ENCODE peak calls at places on chromosomes 11 and 22, in four cellular contexts. L, K, W and V are unnamed samples.

GRCh38 chr11:130032931-130033330 is 30.3 kb upstream of the PRDM10 start:
- DNase-seq in L (no peak), K (no peak), W (no peak), V (no peak)

GRCh38 chr22:35131423-35132050 is 65.6 kb downstream of the ISX start:
- DNase-seq in L (no peak), W (no peak), K (no peak), V (no peak)

GRCh38 chr11:18706330-18707243 is 8.0 kb downstream of the TMEM86A start:
- DNase-seq in W (no peak), L (peak; percentile 77), K (peak; percentile 57), V (peak; percentile 54)

GRCh38 chr22:29172216-29172615 is 33.5 kb upstream of the EMID1 start:
- DNase-seq in W (no peak), L (no peak), K (no peak), V (no peak)

GRCh38 chr22:20099099-20099711 is 16.7 kb upstream of the RANBP1 start:
- DNase-seq in L (no peak), K (no peak), W (no peak), V (peak; percentile 2)

GRCh38 chr22:47622541-47622940 is 860.1 kb downstream of the TBC1D22A start:
- DNase-seq in W (no peak), K (no peak), L (no peak), V (no peak)

GRCh38 chr11:47216141-47216798 is 1.5 kb downstream of the DDB2 start:
- DNase-seq in L (peak; percentile 81), K (no peak), W (peak; percentile 74), V (no peak)

GRCh38 chr11:236774-237767 is at the start of gene PSMD13:
- DNase-seq in K (peak; percentile 88), W (peak; percentile 66), L (peak; percentile 86), V (peak; percentile 88)

GRCh38 chr11:120339394-120339890 is 3.2 kb downstream of the ARHGEF12 start:
- DNase-seq in K (no peak), W (peak; percentile 40), L (no peak), V (no peak)

GRCh38 chr22:49820984-49821383 is 6.7 kb downstream of the BRD1 start:
- DNase-seq in L (no peak), K (no peak), W (no peak), V (no peak)

GRCh38 chr11:78244080-78244479 is 55.4 kb downstream of the USP35 start:
- DNase-seq in K (no peak), L (peak; percentile 46), W (no peak), V (no peak)

GRCh38 chr11:15053201-15053685 is 20.1 kb upstream of the CALCB start:
- DNase-seq in K (no peak), W (no peak), L (no peak), V (no peak)

GRCh38 chr11:82889133-82890001 is 10.9 kb downstream of the PRCP start:
- DNase-seq in W (no peak), K (no peak), L (peak; percentile 16), V (no peak)

GRCh38 chr11:102614485-102614884 is 10.6 kb downstream of the MMP20 start:
- DNase-seq in W (no peak), K (no peak), L (no peak), V (no peak)

GRCh38 chr11:100867601-100868000 is 180.5 kb downstream of the ARHGAP42 start:
- DNase-seq in W (no peak), L (no peak), K (no peak), V (no peak)

GRCh38 chr11:79244175-79244804 is 196.5 kb downstream of the TENM4 start:
- DNase-seq in W (no peak), K (no peak), L (peak; percentile 92), V (no peak)

GRCh38 chr22:39128508-39128907 is 24.0 kb downstream of the CBX7 start:
- DNase-seq in K (no peak), L (no peak), W (no peak), V (no peak)

GRCh38 chr11:46363031-46363407 is 15.8 kb downstream of the DGKZ start:
- DNase-seq in W (no peak), L (peak; percentile 78), K (peak; percentile 70), V (peak; percentile 75)

GRCh38 chr11:45885274-45885920 is at the start of gene MAPK8IP1:
- DNase-seq in W (peak; percentile 47), K (peak; percentile 48), L (peak; percentile 43), V (peak; percentile 76)

GRCh38 chr11:131866535-131867400 is 496.4 kb downstream of the NTM start:
- DNase-seq in K (no peak), W (no peak), L (no peak), V (no peak)

GRCh38 chr11:67464411-67465189 is 4.5 kb downstream of the TMEM134 start:
- DNase-seq in L (peak; percentile 75), K (peak; percentile 87), W (peak; percentile 86), V (peak; percentile 95)

GRCh38 chr11:79864882-79865281 is 424.1 kb upstream of the TENM4 start:
- DNase-seq in W (no peak), K (no peak), L (no peak), V (no peak)

GRCh38 chr22:37000676-37001534 is 18.3 kb downstream of the TST start:
- DNase-seq in K (no peak), W (no peak), L (peak; percentile 22), V (no peak)

GRCh38 chr11:47189100-47189834 is 3.0 kb upstream of the PACSIN3 start:
- DNase-seq in W (peak; percentile 99), L (peak; percentile 85), K (no peak), V (peak; percentile 50)

GRCh38 chr11:132605794-132606570 is 926.3 kb downstream of the OPCML start:
- DNase-seq in L (no peak), K (no peak), W (no peak), V (no peak)

GRCh38 chr11:96306933-96307747 is 35.9 kb downstream of the MAML2 start:
- DNase-seq in K (peak; percentile 44), W (peak; percentile 81), L (peak; percentile 99), V (peak; percentile 70)

GRCh38 chr22:35604671-35605457 is 12.3 kb downstream of the MB start:
- DNase-seq in K (no peak), W (no peak), L (peak; percentile 49), V (peak; percentile 23)

GRCh38 chr11:45856044-45856468 is 8.8 kb downstream of the CRY2 start:
- DNase-seq in L (peak; percentile 35), W (no peak), K (no peak), V (no peak)

GRCh38 chr11:44955019-44955738 is 4.5 kb upstream of the TP53I11 start:
- DNase-seq in W (no peak), K (peak; percentile 59), L (peak; percentile 96), V (peak; percentile 80)

GRCh38 chr11:95599959-95600586 is 189.5 kb downstream of the FAM76B start:
- DNase-seq in W (no peak), K (no peak), L (no peak), V (no peak)

GRCh38 chr11:58654079-58654907 is 31.8 kb downstream of the CNTF start:
- DNase-seq in W (peak; percentile 59), K (peak; percentile 72), L (peak; percentile 84), V (peak; percentile 86)

GRCh38 chr11:67561971-67562560 is 21.5 kb upstream of the GSTP1 start:
- DNase-seq in K (no peak), L (no peak), W (no peak), V (no peak)

GRCh38 chr11:62603072-62603408 is 1.4 kb upstream of the MTA2 start:
- DNase-seq in L (no peak), K (no peak), W (no peak), V (no peak)

GRCh38 chr11:3159296-3160190 is 5.6 kb downstream of the OSBPL5 start:
- DNase-seq in K (peak; percentile 81), L (peak; percentile 45), W (no peak), V (no peak)

GRCh38 chr11:128689946-128690745 is 3.7 kb upstream of the FLI1 start:
- DNase-seq in L (peak; percentile 55), K (no peak), W (no peak), V (no peak)
- H3K4me3 ChIP-seq in L (peak overlapping the region; percentile 10), K (peak overlapping the region; percentile 84), W (no peak overlapping the region), V (no peak overlapping the region)

DNA sequence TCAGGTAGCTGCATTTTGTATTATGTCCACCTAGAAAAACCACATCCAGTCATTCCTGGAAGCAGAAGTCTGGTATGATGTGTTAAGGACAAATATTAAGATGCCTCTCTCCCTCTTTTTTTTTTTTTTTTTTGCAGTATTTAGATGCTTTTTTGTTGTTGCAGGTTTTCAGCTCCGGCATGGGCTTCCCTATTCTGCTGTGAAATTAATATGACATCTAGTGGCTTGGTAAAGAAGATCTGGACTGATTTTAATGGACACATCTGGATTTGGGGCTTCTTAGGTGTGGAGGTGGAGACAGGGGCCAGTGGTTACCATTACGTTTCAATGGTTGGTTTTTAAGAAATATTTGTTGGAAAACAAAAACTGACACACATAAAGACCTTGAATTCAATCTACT is 47.5 kb upstream of the RASSF10 start:
- DNase-seq in W (no peak), L (peak; percentile 45), K (no peak), V (no peak)
- TF ChIP-seq CTCF in W (peak; percentile 31), L (peak; percentile 24), K (no peak), V (no peak)

DNA sequence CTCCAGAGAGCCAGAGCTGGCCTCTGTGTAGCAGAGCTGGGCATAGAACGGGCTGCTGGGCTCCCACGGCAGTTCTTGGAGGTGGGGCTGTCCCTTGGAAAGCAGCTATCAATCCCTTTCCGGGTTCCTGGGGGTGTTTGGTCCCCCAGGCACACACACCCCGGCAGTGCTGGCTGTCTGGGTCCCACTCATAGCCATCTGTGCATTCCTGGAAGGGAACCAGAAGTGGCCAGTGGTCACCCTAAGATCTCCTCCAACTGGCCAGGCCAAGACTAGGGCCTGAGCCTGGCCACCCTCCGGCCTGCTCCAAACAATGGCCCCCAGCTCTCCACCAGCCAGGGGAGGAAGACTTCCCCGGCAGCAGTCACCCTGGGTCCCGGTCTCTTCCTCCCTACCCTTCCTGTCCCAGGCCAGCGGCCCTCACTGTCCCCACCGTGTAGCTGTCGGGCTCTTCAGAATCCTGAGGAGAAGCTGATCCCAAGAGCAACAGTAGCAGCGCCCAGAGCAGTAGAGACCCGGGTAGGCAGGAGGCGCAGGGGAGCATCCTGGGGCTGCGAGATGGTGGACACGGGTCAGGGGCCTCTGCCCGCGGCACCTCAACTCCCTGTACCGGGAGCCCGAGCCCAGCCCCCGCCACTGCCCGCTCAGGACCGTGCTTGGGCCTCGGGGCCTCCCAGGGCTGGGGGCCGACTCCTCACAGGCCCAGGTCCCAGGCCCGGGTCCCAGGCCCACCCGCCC is 620 bp downstream of the EFEMP2 start:
- DNase-seq in K (peak; percentile 48), L (peak; percentile 47), W (no peak), V (no peak)
- H3K4me3 ChIP-seq in K (peak overlapping the region; percentile 76), L (peak overlapping the region; percentile 95), W (peak overlapping the region; percentile 63), V (peak overlapping the region; percentile 55)

GRCh38 chr22:31843526-31843925 is 89.7 kb downstream of the DEPDC5 start:
- DNase-seq in L (no peak), W (no peak), K (no peak), V (no peak)

GRCh38 chr22:31844941-31845340 is 91.1 kb downstream of the DEPDC5 start:
- DNase-seq in K (no peak), L (no peak), W (no peak), V (no peak)

GRCh38 chr22:31850135-31850534 is 94.2 kb upstream of the YWHAH start:
- DNase-seq in W (no peak), L (no peak), K (no peak), V (no peak)

GRCh38 chr22:31841029-31841827 is 87.4 kb downstream of the DEPDC5 start:
- DNase-seq in K (no peak), L (no peak), W (no peak), V (no peak)

GRCh38 chr22:31846161-31847115 is 92.6 kb downstream of the DEPDC5 start:
- DNase-seq in W (no peak), L (peak; percentile 78), K (no peak), V (no peak)
- TF ChIP-seq CTCF in W (peak; percentile 35), L (peak; percentile 38), K (peak; percentile 10), V (no peak)

DNA sequence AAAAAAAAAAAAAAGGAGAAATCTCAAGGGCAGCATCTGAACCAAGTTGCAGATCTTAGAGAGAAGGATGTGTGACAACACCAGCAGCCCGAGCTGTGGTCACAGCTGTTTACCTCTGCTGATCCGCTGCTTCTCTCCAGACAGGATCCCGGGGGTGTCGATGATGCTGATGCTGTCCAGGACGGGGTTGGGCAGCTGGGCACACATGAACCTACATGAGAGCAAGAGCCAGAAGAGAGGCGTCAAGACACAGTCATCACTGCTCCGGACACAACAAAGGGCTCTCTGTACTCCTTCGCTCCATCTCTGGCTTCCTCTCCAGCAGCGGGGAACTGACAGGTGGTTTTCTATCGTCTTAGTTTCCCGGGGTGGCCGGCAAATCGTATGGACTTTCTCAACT is 4.1 kb downstream of the EHD1 start:
- DNase-seq in L (no peak), W (no peak), K (no peak), V (no peak)
- H3K4me3 ChIP-seq in L (no peak overlapping the region), W (no peak overlapping the region), K (peak overlapping the region; percentile 94), V (no peak overlapping the region)